ENCODE peak calls at places on chromosomes 2 and 18, in ten cellular contexts. One of them, this sample, is unnamed.

GRCh38 chr2:52395912-52396311 is 1364.0 kb upstream of the NRXN1 start:
- DNase-seq in activated CD8-positive, alpha-beta T cell treated with anti-CD3 and anti-CD28 coated beads, Interleukin-2, amount 10 ng/mL, durations not matched to agents 7 days and 5 days: no peak
- DNase-seq in AG10803: no peak
- DNase-seq in endothelial cell: no peak
- DNase-seq in CD8-positive, alpha-beta T cell: no peak
- DNase-seq in activated naive CD4-positive, alpha-beta T cell: no peak
- DNase-seq in NCI-H1694: no peak
- DNase-seq in activated CD4-positive, CD25-positive, alpha-beta regulatory T cell: no peak
- DNase-seq in T-helper 9 cell: no peak
- DNase-seq in SW480: no peak
- DNase-seq in this sample: peak; percentile 83

GRCh38 chr18:50453732-50454131 is 78.9 kb downstream of the SKA1 start:
- DNase-seq in activated CD4-positive, CD25-positive, alpha-beta regulatory T cell: no peak
- DNase-seq in NCI-H1694: no peak
- DNase-seq in activated naive CD4-positive, alpha-beta T cell: no peak
- DNase-seq in CD8-positive, alpha-beta T cell: no peak
- DNase-seq in activated CD8-positive, alpha-beta T cell treated with anti-CD3 and anti-CD28 coated beads, Interleukin-2, amount 10 ng/mL, durations not matched to agents 7 days and 5 days: no peak
- DNase-seq in SW480: no peak
- DNase-seq in T-helper 9 cell: no peak
- DNase-seq in AG10803: no peak
- DNase-seq in endothelial cell: no peak
- DNase-seq in this sample: no peak

GRCh38 chr2:196181484-196181883 is 10.1 kb upstream of the STK17B start:
- DNase-seq in AG10803: no peak
- DNase-seq in endothelial cell: no peak
- DNase-seq in CD8-positive, alpha-beta T cell: no peak
- DNase-seq in activated CD8-positive, alpha-beta T cell treated with anti-CD3 and anti-CD28 coated beads, Interleukin-2, amount 10 ng/mL, durations not matched to agents 7 days and 5 days: no peak
- DNase-seq in NCI-H1694: no peak
- DNase-seq in activated naive CD4-positive, alpha-beta T cell: no peak
- DNase-seq in activated CD4-positive, CD25-positive, alpha-beta regulatory T cell: no peak
- DNase-seq in SW480: no peak
- DNase-seq in T-helper 9 cell: no peak
- DNase-seq in this sample: no peak

GRCh38 chr2:8678731-8679566 is 2.9 kb upstream of the ID2 start:
- DNase-seq in NCI-H1694: peak; percentile 91
- DNase-seq in endothelial cell: peak; percentile 93
- DNase-seq in AG10803: peak; percentile 91
- DNase-seq in SW480: peak; percentile 94
- DNase-seq in CD8-positive, alpha-beta T cell: peak; percentile 73
- DNase-seq in T-helper 9 cell: peak; percentile 80
- DNase-seq in activated CD4-positive, CD25-positive, alpha-beta regulatory T cell: peak; percentile 56
- DNase-seq in activated naive CD4-positive, alpha-beta T cell: peak; percentile 68
- DNase-seq in activated CD8-positive, alpha-beta T cell treated with anti-CD3 and anti-CD28 coated beads, Interleukin-2, amount 10 ng/mL, durations not matched to agents 7 days and 5 days: peak; percentile 92
- DNase-seq in this sample: peak; percentile 94

GRCh38 chr2:94986392-94986963 is 39.0 kb upstream of the MAL start:
- DNase-seq in endothelial cell: peak; percentile 67
- DNase-seq in NCI-H1694: peak; percentile 45
- DNase-seq in activated naive CD4-positive, alpha-beta T cell: no peak
- DNase-seq in activated CD4-positive, CD25-positive, alpha-beta regulatory T cell: no peak
- DNase-seq in SW480: peak; percentile 57
- DNase-seq in AG10803: peak; percentile 73
- DNase-seq in CD8-positive, alpha-beta T cell: no peak
- DNase-seq in T-helper 9 cell: peak; percentile 7
- DNase-seq in activated CD8-positive, alpha-beta T cell treated with anti-CD3 and anti-CD28 coated beads, Interleukin-2, amount 10 ng/mL, durations not matched to agents 7 days and 5 days: peak; percentile 67
- DNase-seq in this sample: peak; percentile 75

GRCh38 chr2:172783091-172783898 is 47.6 kb downstream of the RAPGEF4 start:
- DNase-seq in NCI-H1694: no peak
- DNase-seq in T-helper 9 cell: no peak
- DNase-seq in activated CD8-positive, alpha-beta T cell treated with anti-CD3 and anti-CD28 coated beads, Interleukin-2, amount 10 ng/mL, durations not matched to agents 7 days and 5 days: no peak
- DNase-seq in activated naive CD4-positive, alpha-beta T cell: no peak
- DNase-seq in AG10803: peak; percentile 96
- DNase-seq in activated CD4-positive, CD25-positive, alpha-beta regulatory T cell: no peak
- DNase-seq in endothelial cell: peak; percentile 7
- DNase-seq in SW480: peak; percentile 91
- DNase-seq in CD8-positive, alpha-beta T cell: no peak
- DNase-seq in this sample: peak; percentile 92

GRCh38 chr2:143903172-143903856 is 616.6 kb downstream of the ZEB2 start:
- DNase-seq in endothelial cell: no peak
- DNase-seq in T-helper 9 cell: no peak
- DNase-seq in AG10803: peak; percentile 36
- DNase-seq in CD8-positive, alpha-beta T cell: no peak
- DNase-seq in NCI-H1694: no peak
- DNase-seq in activated CD8-positive, alpha-beta T cell treated with anti-CD3 and anti-CD28 coated beads, Interleukin-2, amount 10 ng/mL, durations not matched to agents 7 days and 5 days: no peak
- DNase-seq in SW480: no peak
- DNase-seq in activated naive CD4-positive, alpha-beta T cell: no peak
- DNase-seq in activated CD4-positive, CD25-positive, alpha-beta regulatory T cell: no peak
- DNase-seq in this sample: peak; percentile 4

GRCh38 chr2:31197166-31197565 is 20.1 kb downstream of the CAPN14 start:
- DNase-seq in activated CD8-positive, alpha-beta T cell treated with anti-CD3 and anti-CD28 coated beads, Interleukin-2, amount 10 ng/mL, durations not matched to agents 7 days and 5 days: no peak
- DNase-seq in T-helper 9 cell: no peak
- DNase-seq in endothelial cell: no peak
- DNase-seq in AG10803: no peak
- DNase-seq in NCI-H1694: no peak
- DNase-seq in CD8-positive, alpha-beta T cell: no peak
- DNase-seq in activated naive CD4-positive, alpha-beta T cell: no peak
- DNase-seq in SW480: no peak
- DNase-seq in activated CD4-positive, CD25-positive, alpha-beta regulatory T cell: no peak
- DNase-seq in this sample: no peak

GRCh38 chr2:85851253-85851955 is 37.4 kb downstream of the ST3GAL5 start:
- DNase-seq in endothelial cell: no peak
- DNase-seq in activated CD4-positive, CD25-positive, alpha-beta regulatory T cell: no peak
- DNase-seq in CD8-positive, alpha-beta T cell: no peak
- DNase-seq in SW480: no peak
- DNase-seq in T-helper 9 cell: no peak
- DNase-seq in NCI-H1694: peak; percentile 55
- DNase-seq in activated naive CD4-positive, alpha-beta T cell: peak; percentile 8
- DNase-seq in activated CD8-positive, alpha-beta T cell treated with anti-CD3 and anti-CD28 coated beads, Interleukin-2, amount 10 ng/mL, durations not matched to agents 7 days and 5 days: peak; percentile 41
- DNase-seq in AG10803: peak; percentile 66
- DNase-seq in this sample: peak; percentile 23

GRCh38 chr2:237617305-237617982 is 9.9 kb upstream of the LRRFIP1 start:
- DNase-seq in endothelial cell: no peak
- DNase-seq in T-helper 9 cell: no peak
- DNase-seq in activated CD4-positive, CD25-positive, alpha-beta regulatory T cell: no peak
- DNase-seq in CD8-positive, alpha-beta T cell: no peak
- DNase-seq in AG10803: no peak
- DNase-seq in activated CD8-positive, alpha-beta T cell treated with anti-CD3 and anti-CD28 coated beads, Interleukin-2, amount 10 ng/mL, durations not matched to agents 7 days and 5 days: no peak
- DNase-seq in SW480: no peak
- DNase-seq in NCI-H1694: no peak
- DNase-seq in activated naive CD4-positive, alpha-beta T cell: no peak
- DNase-seq in this sample: no peak

GRCh38 chr18:35289293-35290069 is 548 bp downstream of the ZSCAN30 start:
- DNase-seq in activated naive CD4-positive, alpha-beta T cell: no peak
- DNase-seq in CD8-positive, alpha-beta T cell: no peak
- DNase-seq in SW480: peak; percentile 7
- DNase-seq in endothelial cell: no peak
- DNase-seq in NCI-H1694: no peak
- DNase-seq in activated CD4-positive, CD25-positive, alpha-beta regulatory T cell: no peak
- DNase-seq in T-helper 9 cell: no peak
- DNase-seq in AG10803: peak; percentile 39
- DNase-seq in activated CD8-positive, alpha-beta T cell treated with anti-CD3 and anti-CD28 coated beads, Interleukin-2, amount 10 ng/mL, durations not matched to agents 7 days and 5 days: peak; percentile 60
- DNase-seq in this sample: no peak

GRCh38 chr2:231297108-231297908 is 98.2 kb upstream of the B3GNT7 start:
- DNase-seq in activated CD4-positive, CD25-positive, alpha-beta regulatory T cell: no peak
- DNase-seq in T-helper 9 cell: no peak
- DNase-seq in activated CD8-positive, alpha-beta T cell treated with anti-CD3 and anti-CD28 coated beads, Interleukin-2, amount 10 ng/mL, durations not matched to agents 7 days and 5 days: peak; percentile 45
- DNase-seq in NCI-H1694: peak; percentile 3
- DNase-seq in AG10803: peak; percentile 53
- DNase-seq in SW480: peak; percentile 26
- DNase-seq in CD8-positive, alpha-beta T cell: no peak
- DNase-seq in activated naive CD4-positive, alpha-beta T cell: no peak
- DNase-seq in endothelial cell: peak; percentile 74
- DNase-seq in this sample: peak; percentile 62

GRCh38 chr18:1361931-1362330 is 457.3 kb downstream of the ADCYAP1 start:
- DNase-seq in endothelial cell: no peak
- DNase-seq in CD8-positive, alpha-beta T cell: no peak
- DNase-seq in NCI-H1694: no peak
- DNase-seq in activated naive CD4-positive, alpha-beta T cell: no peak
- DNase-seq in activated CD4-positive, CD25-positive, alpha-beta regulatory T cell: no peak
- DNase-seq in T-helper 9 cell: no peak
- DNase-seq in SW480: no peak
- DNase-seq in activated CD8-positive, alpha-beta T cell treated with anti-CD3 and anti-CD28 coated beads, Interleukin-2, amount 10 ng/mL, durations not matched to agents 7 days and 5 days: no peak
- DNase-seq in AG10803: no peak
- DNase-seq in this sample: no peak

GRCh38 chr2:197310271-197310939 is at the start of gene ANKRD44:
- DNase-seq in activated CD4-positive, CD25-positive, alpha-beta regulatory T cell: peak; percentile 81
- DNase-seq in CD8-positive, alpha-beta T cell: peak; percentile 80
- DNase-seq in T-helper 9 cell: peak; percentile 83
- DNase-seq in endothelial cell: peak; percentile 80
- DNase-seq in NCI-H1694: peak; percentile 62
- DNase-seq in activated naive CD4-positive, alpha-beta T cell: peak; percentile 89
- DNase-seq in activated CD8-positive, alpha-beta T cell treated with anti-CD3 and anti-CD28 coated beads, Interleukin-2, amount 10 ng/mL, durations not matched to agents 7 days and 5 days: peak; percentile 91
- DNase-seq in SW480: peak; percentile 81
- DNase-seq in AG10803: peak; percentile 84
- DNase-seq in this sample: peak; percentile 81

GRCh38 chr18:79503406-79503805 is 107.7 kb downstream of the NFATC1 start:
- DNase-seq in SW480: no peak
- DNase-seq in CD8-positive, alpha-beta T cell: no peak
- DNase-seq in NCI-H1694: no peak
- DNase-seq in T-helper 9 cell: no peak
- DNase-seq in activated CD8-positive, alpha-beta T cell treated with anti-CD3 and anti-CD28 coated beads, Interleukin-2, amount 10 ng/mL, durations not matched to agents 7 days and 5 days: no peak
- DNase-seq in activated CD4-positive, CD25-positive, alpha-beta regulatory T cell: no peak
- DNase-seq in AG10803: no peak
- DNase-seq in endothelial cell: no peak
- DNase-seq in activated naive CD4-positive, alpha-beta T cell: no peak
- DNase-seq in this sample: no peak

GRCh38 chr2:68714866-68715265 is 19.7 kb upstream of the ARHGAP25 start:
- DNase-seq in T-helper 9 cell: no peak
- DNase-seq in activated CD8-positive, alpha-beta T cell treated with anti-CD3 and anti-CD28 coated beads, Interleukin-2, amount 10 ng/mL, durations not matched to agents 7 days and 5 days: peak; percentile 73
- DNase-seq in SW480: no peak
- DNase-seq in endothelial cell: no peak
- DNase-seq in NCI-H1694: no peak
- DNase-seq in AG10803: no peak
- DNase-seq in activated CD4-positive, CD25-positive, alpha-beta regulatory T cell: peak; percentile 7
- DNase-seq in activated naive CD4-positive, alpha-beta T cell: no peak
- DNase-seq in CD8-positive, alpha-beta T cell: no peak
- DNase-seq in this sample: no peak

GRCh38 chr2:134550566-134551164 is 168.1 kb downstream of the TMEM163 start:
- DNase-seq in endothelial cell: no peak
- DNase-seq in activated CD8-positive, alpha-beta T cell treated with anti-CD3 and anti-CD28 coated beads, Interleukin-2, amount 10 ng/mL, durations not matched to agents 7 days and 5 days: no peak
- DNase-seq in SW480: no peak
- DNase-seq in activated naive CD4-positive, alpha-beta T cell: no peak
- DNase-seq in CD8-positive, alpha-beta T cell: no peak
- DNase-seq in activated CD4-positive, CD25-positive, alpha-beta regulatory T cell: no peak
- DNase-seq in AG10803: no peak
- DNase-seq in NCI-H1694: no peak
- DNase-seq in T-helper 9 cell: no peak
- DNase-seq in this sample: no peak

GRCh38 chr2:38981061-38981669 is 91.5 kb downstream of the ARHGEF33 start:
- DNase-seq in NCI-H1694: no peak
- DNase-seq in CD8-positive, alpha-beta T cell: no peak
- DNase-seq in SW480: no peak
- DNase-seq in activated naive CD4-positive, alpha-beta T cell: no peak
- DNase-seq in activated CD4-positive, CD25-positive, alpha-beta regulatory T cell: no peak
- DNase-seq in endothelial cell: no peak
- DNase-seq in AG10803: no peak
- DNase-seq in activated CD8-positive, alpha-beta T cell treated with anti-CD3 and anti-CD28 coated beads, Interleukin-2, amount 10 ng/mL, durations not matched to agents 7 days and 5 days: no peak
- DNase-seq in T-helper 9 cell: no peak
- DNase-seq in this sample: no peak

GRCh38 chr2:72824224-72824842 is 1.5 kb downstream of the EXOC6B start:
- DNase-seq in endothelial cell: no peak
- DNase-seq in SW480: no peak
- DNase-seq in T-helper 9 cell: no peak
- DNase-seq in CD8-positive, alpha-beta T cell: no peak
- DNase-seq in activated CD8-positive, alpha-beta T cell treated with anti-CD3 and anti-CD28 coated beads, Interleukin-2, amount 10 ng/mL, durations not matched to agents 7 days and 5 days: no peak
- DNase-seq in activated CD4-positive, CD25-positive, alpha-beta regulatory T cell: no peak
- DNase-seq in AG10803: peak; percentile 66
- DNase-seq in NCI-H1694: no peak
- DNase-seq in activated naive CD4-positive, alpha-beta T cell: no peak
- DNase-seq in this sample: peak; percentile 78

GRCh38 chr2:190575263-190575662 is 40.7 kb upstream of the NEMP2 start:
- DNase-seq in T-helper 9 cell: no peak
- DNase-seq in activated CD8-positive, alpha-beta T cell treated with anti-CD3 and anti-CD28 coated beads, Interleukin-2, amount 10 ng/mL, durations not matched to agents 7 days and 5 days: no peak
- DNase-seq in NCI-H1694: no peak
- DNase-seq in CD8-positive, alpha-beta T cell: no peak
- DNase-seq in AG10803: no peak
- DNase-seq in activated naive CD4-positive, alpha-beta T cell: no peak
- DNase-seq in SW480: no peak
- DNase-seq in activated CD4-positive, CD25-positive, alpha-beta regulatory T cell: no peak
- DNase-seq in endothelial cell: no peak
- DNase-seq in this sample: no peak

GRCh38 chr2:164091673-164092072 is 355.9 kb upstream of the FIGN start:
- DNase-seq in endothelial cell: no peak
- DNase-seq in activated naive CD4-positive, alpha-beta T cell: no peak
- DNase-seq in activated CD8-positive, alpha-beta T cell treated with anti-CD3 and anti-CD28 coated beads, Interleukin-2, amount 10 ng/mL, durations not matched to agents 7 days and 5 days: no peak
- DNase-seq in T-helper 9 cell: no peak
- DNase-seq in AG10803: no peak
- DNase-seq in SW480: no peak
- DNase-seq in activated CD4-positive, CD25-positive, alpha-beta regulatory T cell: no peak
- DNase-seq in CD8-positive, alpha-beta T cell: no peak
- DNase-seq in NCI-H1694: no peak
- DNase-seq in this sample: no peak

GRCh38 chr2:181058378-181059269 is 78.2 kb downstream of the UBE2E3 start:
- DNase-seq in SW480: peak; percentile 6
- DNase-seq in NCI-H1694: peak; percentile 34
- DNase-seq in activated naive CD4-positive, alpha-beta T cell: no peak
- DNase-seq in T-helper 9 cell: peak; percentile 4
- DNase-seq in activated CD8-positive, alpha-beta T cell treated with anti-CD3 and anti-CD28 coated beads, Interleukin-2, amount 10 ng/mL, durations not matched to agents 7 days and 5 days: peak; percentile 58
- DNase-seq in AG10803: peak; percentile 31
- DNase-seq in CD8-positive, alpha-beta T cell: peak; percentile 16
- DNase-seq in activated CD4-positive, CD25-positive, alpha-beta regulatory T cell: no peak
- DNase-seq in endothelial cell: peak; percentile 24
- DNase-seq in this sample: peak; percentile 51

GRCh38 chr2:27085670-27086089 is 892 bp upstream of the KHK start:
- DNase-seq in activated CD4-positive, CD25-positive, alpha-beta regulatory T cell: no peak
- DNase-seq in NCI-H1694: no peak
- DNase-seq in activated naive CD4-positive, alpha-beta T cell: no peak
- DNase-seq in endothelial cell: peak; percentile 51
- DNase-seq in CD8-positive, alpha-beta T cell: no peak
- DNase-seq in activated CD8-positive, alpha-beta T cell treated with anti-CD3 and anti-CD28 coated beads, Interleukin-2, amount 10 ng/mL, durations not matched to agents 7 days and 5 days: peak; percentile 53
- DNase-seq in T-helper 9 cell: no peak
- DNase-seq in AG10803: peak; percentile 68
- DNase-seq in SW480: peak; percentile 79
- DNase-seq in this sample: peak; percentile 63

GRCh38 chr2:192696857-192697256 is 502.1 kb upstream of the TMEFF2 start:
- DNase-seq in T-helper 9 cell: no peak
- DNase-seq in SW480: no peak
- DNase-seq in activated CD8-positive, alpha-beta T cell treated with anti-CD3 and anti-CD28 coated beads, Interleukin-2, amount 10 ng/mL, durations not matched to agents 7 days and 5 days: no peak
- DNase-seq in activated CD4-positive, CD25-positive, alpha-beta regulatory T cell: no peak
- DNase-seq in CD8-positive, alpha-beta T cell: no peak
- DNase-seq in NCI-H1694: no peak
- DNase-seq in activated naive CD4-positive, alpha-beta T cell: no peak
- DNase-seq in endothelial cell: no peak
- DNase-seq in AG10803: no peak
- DNase-seq in this sample: no peak

GRCh38 chr2:50863218-50863617 is 168.7 kb downstream of the NRXN1 start:
- DNase-seq in endothelial cell: no peak
- DNase-seq in CD8-positive, alpha-beta T cell: no peak
- DNase-seq in AG10803: no peak
- DNase-seq in activated naive CD4-positive, alpha-beta T cell: no peak
- DNase-seq in SW480: no peak
- DNase-seq in NCI-H1694: no peak
- DNase-seq in activated CD8-positive, alpha-beta T cell treated with anti-CD3 and anti-CD28 coated beads, Interleukin-2, amount 10 ng/mL, durations not matched to agents 7 days and 5 days: no peak
- DNase-seq in activated CD4-positive, CD25-positive, alpha-beta regulatory T cell: no peak
- DNase-seq in T-helper 9 cell: no peak
- DNase-seq in this sample: no peak

GRCh38 chr2:215660687-215661086 is 224.8 kb upstream of the FN1 start:
- DNase-seq in activated CD8-positive, alpha-beta T cell treated with anti-CD3 and anti-CD28 coated beads, Interleukin-2, amount 10 ng/mL, durations not matched to agents 7 days and 5 days: no peak
- DNase-seq in T-helper 9 cell: no peak
- DNase-seq in activated CD4-positive, CD25-positive, alpha-beta regulatory T cell: no peak
- DNase-seq in CD8-positive, alpha-beta T cell: no peak
- DNase-seq in AG10803: peak; percentile 94
- DNase-seq in activated naive CD4-positive, alpha-beta T cell: no peak
- DNase-seq in SW480: no peak
- DNase-seq in NCI-H1694: no peak
- DNase-seq in endothelial cell: no peak
- DNase-seq in this sample: peak; percentile 87

GRCh38 chr2:145283131-145283530 is 763.2 kb upstream of the ZEB2 start:
- DNase-seq in NCI-H1694: no peak
- DNase-seq in AG10803: no peak
- DNase-seq in CD8-positive, alpha-beta T cell: no peak
- DNase-seq in activated naive CD4-positive, alpha-beta T cell: no peak
- DNase-seq in activated CD8-positive, alpha-beta T cell treated with anti-CD3 and anti-CD28 coated beads, Interleukin-2, amount 10 ng/mL, durations not matched to agents 7 days and 5 days: no peak
- DNase-seq in T-helper 9 cell: no peak
- DNase-seq in SW480: no peak
- DNase-seq in activated CD4-positive, CD25-positive, alpha-beta regulatory T cell: no peak
- DNase-seq in endothelial cell: no peak
- DNase-seq in this sample: no peak

GRCh38 chr2:150591901-150592300 is 104.4 kb upstream of the RND3 start:
- DNase-seq in activated CD4-positive, CD25-positive, alpha-beta regulatory T cell: no peak
- DNase-seq in CD8-positive, alpha-beta T cell: no peak
- DNase-seq in activated CD8-positive, alpha-beta T cell treated with anti-CD3 and anti-CD28 coated beads, Interleukin-2, amount 10 ng/mL, durations not matched to agents 7 days and 5 days: no peak
- DNase-seq in SW480: no peak
- DNase-seq in NCI-H1694: no peak
- DNase-seq in activated naive CD4-positive, alpha-beta T cell: no peak
- DNase-seq in endothelial cell: no peak
- DNase-seq in T-helper 9 cell: no peak
- DNase-seq in AG10803: no peak
- DNase-seq in this sample: peak; percentile 49